ENCODE peak calls at places on chromosomes 6 and 20, in four cellular contexts. D, W, X and C are unnamed samples.

GRCh38 chr6:106446287-106446885 is 85.9 kb downstream of the CRYBG1 start:
- DNase-seq in D (no peak), W (no peak), X (peak; percentile 10), C (no peak)

GRCh38 chr6:116456927-116457326 is 4.2 kb upstream of the CALHM6 start:
- DNase-seq in D (no peak), W (no peak), X (no peak), C (no peak)

GRCh38 chr6:139533573-139534471 is 159.4 kb upstream of the CITED2 start:
- DNase-seq in D (no peak), W (peak; percentile 73), X (no peak), C (no peak)

GRCh38 chr6:109472132-109472995 is 10.7 kb downstream of the ZBTB24 start:
- DNase-seq in D (peak; percentile 28), W (no peak), X (no peak), C (no peak)

GRCh38 chr20:22093122-22093521 is 387.7 kb downstream of the PAX1 start:
- DNase-seq in D (no peak), W (no peak), X (no peak), C (no peak)

GRCh38 chr6:65924411-65924810 is 217.4 kb upstream of the EYS start:
- DNase-seq in D (no peak), W (no peak), X (no peak), C (no peak)

GRCh38 chr6:106715922-106716321 is 86.5 kb downstream of the QRSL1 start:
- DNase-seq in D (no peak), W (no peak), X (no peak), C (no peak)

GRCh38 chr6:25061289-25061945 is 125.7 kb upstream of the RIPOR2 start:
- DNase-seq in D (no peak), W (no peak), X (no peak), C (no peak)

GRCh38 chr6:44177691-44178423 is 19.2 kb downstream of the CAPN11 start:
- DNase-seq in D (no peak), W (no peak), X (no peak), C (no peak)

GRCh38 chr20:20568604-20569205 is 143.7 kb downstream of the RALGAPA2 start:
- DNase-seq in D (no peak), W (peak; percentile 10), X (peak; percentile 18), C (peak; percentile 58)

GRCh38 chr6:168397011-168397410 is 44.0 kb upstream of the SMOC2 start:
- DNase-seq in D (no peak), W (no peak), X (no peak), C (no peak)
- TF ChIP-seq PHF8 in D (no peak), W (no peak), X (no peak), C (no peak)

GRCh38 chr6:99711925-99712324 is 105.3 kb downstream of the PRDM13 start:
- DNase-seq in D (no peak), W (no peak), X (no peak), C (no peak)
- TF ChIP-seq PHF8 in D (no peak), W (no peak), X (no peak), C (no peak)

GRCh38 chr20:57653546-57653900 is 33.3 kb upstream of the ZBP1 start:
- DNase-seq in D (no peak), W (no peak), X (peak; percentile 9), C (no peak)
- TF ChIP-seq PHF8 in D (no peak), W (no peak), X (no peak), C (no peak)

GRCh38 chr6:27422651-27423332 is 34.2 kb downstream of the ZNF391 start:
- DNase-seq in D (peak; percentile 52), W (no peak), X (no peak), C (no peak)
- TF ChIP-seq PHF8 in D (no peak), W (no peak), X (no peak), C (no peak)

GRCh38 chr20:62989201-62989601 is 17.6 kb downstream of the BHLHE23 start:
- DNase-seq in D (no peak), W (no peak), X (no peak), C (no peak)
- TF ChIP-seq PHF8 in D (no peak), W (no peak), X (no peak), C (no peak)